ENCODE peak calls at places on chromosomes 4 and X, in five cellular contexts. E, A, J, F and T are unnamed samples.
A peak's percentile ranks its signal among the peaks of the same experiment; 100 is the strongest.

GRCh38 chr4:1133033-1133432 is 19.7 kb upstream of the RNF212 start:
- DNase-seq in E (no peak), A (no peak), J (no peak), F (no peak), T (no peak)

GRCh38 chr4:87410157-87410556 is 12.2 kb upstream of the NUDT9 start:
- DNase-seq in A (no peak), J (no peak), E (no peak), F (no peak), T (no peak)

GRCh38 chrX:71171110-71171801 is 26.6 kb downstream of the NLGN3 start:
- DNase-seq in F (no peak), J (no peak), A (no peak), E (no peak), T (no peak)

GRCh38 chr4:173821851-173822250 is 291.8 kb upstream of the HAND2 start:
- DNase-seq in F (no peak), A (no peak), E (no peak), J (peak; percentile 50), T (no peak)

GRCh38 chr4:159296061-159296460 is 193.2 kb downstream of the RAPGEF2 start:
- DNase-seq in E (no peak), A (no peak), F (no peak), J (no peak), T (peak; percentile 30)

GRCh38 chr4:80016506-80016905 is 56.5 kb downstream of the ANTXR2 start:
- DNase-seq in A (no peak), J (no peak), E (no peak), F (no peak), T (no peak)

GRCh38 chrX:153818571-153819397 is 11.6 kb downstream of the PDZD4 start:
- DNase-seq in A (peak; percentile 41), J (no peak), E (peak; percentile 66), F (no peak), T (no peak)

GRCh38 chr4:128345650-128346049 is 58.0 kb upstream of the PGRMC2 start:
- DNase-seq in F (no peak), A (no peak), J (no peak), E (no peak), T (no peak)

GRCh38 chr4:124810814-124811213 is 98.3 kb upstream of the ANKRD50 start:
- DNase-seq in A (no peak), J (no peak), F (no peak), E (no peak), T (no peak)

GRCh38 chrX:38961936-38962335 is 160.7 kb downstream of the MID1IP1 start:
- DNase-seq in E (no peak), J (no peak), F (no peak), A (no peak), T (no peak)